ENCODE peak calls at places on chromosomes 1 and 21, in five cellular contexts. N is transverse colon, A is left lung, U is BE2C, L is fibroblast of lung. V is an unnamed sample.

GRCh38 chr1:185073725-185074124 is 28.4 kb downstream of the RNF2 start:
- DNase-seq in N (no peak), U (no peak), A (no peak), L (peak; percentile 78), V (no peak)

GRCh38 chr1:5990913-5991783 is 1.1 kb downstream of the NPHP4 start:
- DNase-seq in N (peak; percentile 43), A (peak; percentile 88), U (peak; percentile 65), L (peak; percentile 26), V (peak; percentile 66)

GRCh38 chr1:39672551-39672947 is 642 bp upstream of the NT5C1A start:
- DNase-seq in N (no peak), L (no peak), U (peak; percentile 39), A (no peak), V (no peak)

GRCh38 chr1:59769412-59770095 is 45.2 kb upstream of the HOOK1 start:
- DNase-seq in U (no peak), L (peak; percentile 26), A (no peak), N (no peak), V (no peak)

GRCh38 chr1:161835963-161836362 is 69.8 kb downstream of the ATF6 start:
- DNase-seq in A (no peak), U (no peak), L (peak; percentile 79), N (no peak), V (no peak)

GRCh38 chr21:39093526-39093925 is 89.7 kb downstream of the PSMG1 start:
- DNase-seq in L (no peak), A (no peak), N (no peak), U (no peak), V (no peak)

GRCh38 chr1:111598534-111598933 is 21.1 kb upstream of the RAP1A start:
- DNase-seq in L (no peak), N (no peak), U (no peak), A (no peak), V (no peak)

GRCh38 chr21:45511661-45512431 is 30.4 kb downstream of the SLC19A1 start:
- DNase-seq in A (peak; percentile 62), L (no peak), U (peak; percentile 42), N (no peak), V (peak; percentile 44)

GRCh38 chr1:116289219-116289618 is 83.8 kb upstream of the ATP1A1 start:
- DNase-seq in U (no peak), A (no peak), N (no peak), L (no peak), V (no peak)

GRCh38 chr1:207283421-207283820 is 38.1 kb upstream of the CD55 start:
- DNase-seq in N (no peak), U (no peak), L (no peak), A (no peak), V (no peak)

GRCh38 chr1:116284819-116285390 is 88.1 kb upstream of the ATP1A1 start:
- DNase-seq in N (no peak), L (no peak), A (no peak), U (no peak), V (no peak)

GRCh38 chr1:175829845-175830244 is 86.5 kb upstream of the TNR start:
- DNase-seq in N (no peak), U (no peak), A (no peak), L (no peak), V (no peak)

GRCh38 chr1:229167356-229167755 is 103.6 kb upstream of the RAB4A start:
- DNase-seq in A (no peak), U (no peak), N (no peak), L (no peak), V (no peak)

GRCh38 chr1:227234998-227235405 is 83.3 kb downstream of the CDC42BPA start:
- DNase-seq in N (no peak), A (no peak), U (peak; percentile 68), L (peak; percentile 63), V (no peak)

GRCh38 chr1:161705537-161705936 is 1.5 kb upstream of the FCRLA start:
- DNase-seq in U (no peak), A (no peak), N (no peak), L (no peak), V (no peak)

GRCh38 chr1:170530972-170531757 is 801 bp upstream of the GORAB start:
- DNase-seq in L (no peak), N (peak; percentile 13), U (no peak), A (peak; percentile 55), V (peak; percentile 49)

GRCh38 chr1:40911105-40911504 is 48.9 kb upstream of the CITED4 start:
- DNase-seq in L (no peak), U (no peak), A (no peak), N (no peak), V (no peak)

GRCh38 chr1:30321996-30322858 is 401.2 kb downstream of the MATN1 start:
- DNase-seq in U (no peak), A (no peak), N (no peak), L (no peak), V (no peak)

GRCh38 chr1:223513309-223513708 is 120.1 kb downstream of the CCDC185 start:
- DNase-seq in A (no peak), U (no peak), L (no peak), N (no peak), V (no peak)

GRCh38 chr1:241985787-241986186 is 13.1 kb downstream of the MAP1LC3C start:
- DNase-seq in A (no peak), L (peak; percentile 34), U (peak; percentile 57), N (peak; percentile 24), V (no peak)

GRCh38 chr1:206982216-206982615 is 12.0 kb upstream of the FCAMR start:
- DNase-seq in A (no peak), L (peak; percentile 13), U (peak; percentile 46), N (peak; percentile 69), V (peak; percentile 62)

GRCh38 chr1:148353461-148354283 is 129.4 kb downstream of the PPIAL4G start:
- DNase-seq in L (peak; percentile 90), U (peak; percentile 46), N (no peak), A (no peak), V (no peak)

GRCh38 chr1:109381573-109381972 is 16.1 kb downstream of the SORT1 start:
- DNase-seq in N (no peak), A (no peak), U (no peak), L (no peak), V (no peak)

GRCh38 chr1:229768232-229768631 is 142.2 kb downstream of the URB2 start:
- DNase-seq in N (no peak), L (no peak), A (no peak), U (no peak), V (no peak)

GRCh38 chr1:228320394-228320793 is 86.2 kb downstream of the TRIM11 start:
- DNase-seq in L (no peak), U (no peak), N (no peak), A (no peak), V (no peak)

GRCh38 chr1:3865606-3866160 is 8.4 kb downstream of the DFFB start:
- DNase-seq in L (no peak), U (no peak), N (no peak), A (peak; percentile 61), V (peak; percentile 31)

GRCh38 chr1:53066941-53067738 is 5.1 kb downstream of the PODN start:
- DNase-seq in U (no peak), N (no peak), L (no peak), A (peak; percentile 39), V (peak; percentile 30)

GRCh38 chr21:26845066-26845749 is at the start of gene ADAMTS1:
- DNase-seq in A (peak; percentile 84), N (peak; percentile 76), U (peak; percentile 97), L (peak; percentile 70), V (peak; percentile 82)

GRCh38 chr1:196690582-196690981 is 38.7 kb downstream of the CFH start:
- DNase-seq in U (peak; percentile 68), A (no peak), N (no peak), L (no peak), V (no peak)

GRCh38 chr1:9317591-9318331 is 25.1 kb downstream of the SPSB1 start:
- DNase-seq in N (peak; percentile 44), U (no peak), A (peak; percentile 61), L (peak; percentile 80), V (no peak)
- H3K4me3 ChIP-seq in N (peak overlapping the region; percentile 14), U (no peak overlapping the region), A (no peak overlapping the region), L (no peak overlapping the region), V (no peak overlapping the region)

GRCh38 chr1:86218859-86219258 is 62.3 kb upstream of the COL24A1 start:
- DNase-seq in U (no peak), N (no peak), L (no peak), A (no peak), V (no peak)

GRCh38 chr1:86227026-86227425 is 70.5 kb upstream of the COL24A1 start:
- DNase-seq in N (no peak), L (peak; percentile 96), U (no peak), A (no peak), V (no peak)

GRCh38 chr1:86229405-86229804 is 72.8 kb upstream of the COL24A1 start:
- DNase-seq in L (no peak), U (no peak), N (no peak), A (no peak), V (no peak)

DNA sequence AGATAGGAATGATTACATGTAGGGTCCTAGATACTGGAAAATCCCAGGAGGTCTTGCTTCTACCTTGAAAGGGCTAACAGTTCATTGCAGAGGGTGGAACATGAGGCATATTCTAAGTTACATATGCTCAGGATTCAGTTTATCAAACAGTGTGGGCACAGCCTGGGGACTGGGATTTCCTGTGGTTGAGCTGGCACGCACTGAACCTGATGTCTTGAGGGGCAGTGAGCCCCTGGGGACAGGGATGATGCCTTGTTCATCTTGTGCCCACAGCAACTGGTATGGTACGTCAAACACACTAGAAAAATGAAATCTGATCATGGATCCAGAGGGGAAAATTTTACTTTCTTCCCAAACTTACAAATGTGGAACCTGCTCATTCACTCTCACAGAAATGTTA is 68.1 kb upstream of the COL24A1 start:
- DNase-seq in U (no peak), A (no peak), N (no peak), L (no peak), V (no peak)
- H3K4me3 ChIP-seq in U (no peak overlapping the region), A (no peak overlapping the region), N (no peak overlapping the region), L (no peak overlapping the region), V (no peak overlapping the region)

GRCh38 chr1:203650012-203650836 is 23.6 kb downstream of the ATP2B4 start:
- DNase-seq in U (peak; percentile 88), L (peak; percentile 80), N (peak; percentile 79), A (peak; percentile 93), V (peak; percentile 78)
- H3K4me3 ChIP-seq in U (peak overlapping the region; percentile 46), L (no peak overlapping the region), N (peak overlapping the region; percentile 42), A (peak overlapping the region; percentile 15), V (peak overlapping the region; percentile 35)

DNA sequence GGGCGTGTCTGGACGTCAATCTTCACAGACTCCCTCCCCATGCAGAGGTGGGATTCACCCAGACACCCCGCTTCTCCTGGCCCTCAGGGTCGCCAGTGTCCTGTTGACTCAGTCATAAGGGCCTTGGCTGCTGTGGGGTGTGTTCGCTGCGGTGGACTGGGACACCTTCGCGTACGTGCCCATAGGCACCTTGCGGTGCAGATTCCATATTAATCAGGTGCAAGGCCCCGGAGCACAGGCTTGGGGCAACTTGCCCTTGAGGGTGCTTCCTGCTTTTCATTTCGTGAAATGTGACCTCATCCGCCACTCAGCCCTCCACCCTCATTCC is 398 bp upstream of the SLC30A10 start:
- DNase-seq in L (no peak), U (no peak), A (no peak), N (no peak), V (no peak)
- H3K4me3 ChIP-seq in L (no peak overlapping the region), U (peak overlapping the region; percentile 47), A (no peak overlapping the region), N (peak overlapping the region; percentile 49), V (peak overlapping the region; percentile 37)

V was measured in lower lobe of right lung.